ENCODE peak calls at places on chromosomes 1 and 21, in four cellular contexts. P is PC-9, F is AML-193, I is IMR-90. S is an unnamed sample.
A peak's percentile ranks its signal among the peaks of the same experiment; 100 is the strongest.

GRCh38 chr1:174157157-174157806 is 2.0 kb upstream of the RABGAP1L start:
- DNase-seq in P (no peak), I (no peak), F (no peak), S (no peak)

GRCh38 chr1:29505537-29506220 is 269.4 kb downstream of the PTPRU start:
- DNase-seq in I (no peak), P (no peak), F (no peak), S (no peak)

GRCh38 chr1:172427191-172427590 is 6.7 kb downstream of the C1orf105 start:
- DNase-seq in P (no peak), I (no peak), F (no peak), S (no peak)

GRCh38 chr1:53375440-53375839 is 47.6 kb upstream of the LRP8 start:
- DNase-seq in F (no peak), I (no peak), P (no peak), S (no peak)

GRCh38 chr1:245855846-245856730 is 651.0 kb downstream of the SMYD3 start:
- DNase-seq in I (peak; percentile 59), P (no peak), F (no peak), S (peak; percentile 78)

GRCh38 chr1:116762781-116763115 is 8.5 kb downstream of the CD2 start:
- DNase-seq in I (no peak), P (no peak), F (no peak), S (no peak)

GRCh38 chr1:30035522-30036228 is 687.7 kb downstream of the MATN1 start:
- DNase-seq in I (no peak), F (no peak), P (no peak), S (no peak)

GRCh38 chr1:232164078-232164963 is 465.6 kb downstream of the SIPA1L2 start:
- DNase-seq in F (no peak), I (no peak), P (no peak), S (peak; percentile 21)

GRCh38 chr1:6545276-6545934 is 8.9 kb downstream of the NOL9 start:
- DNase-seq in P (no peak), F (no peak), I (peak; percentile 12), S (no peak)

GRCh38 chr21:31616216-31616615 is 43.3 kb upstream of the SOD1 start:
- DNase-seq in F (no peak), P (no peak), I (no peak), S (no peak)

GRCh38 chr21:35428041-35428400 is 378.9 kb upstream of the RUNX1 start:
- DNase-seq in I (peak; percentile 35), F (peak; percentile 69), P (no peak), S (peak; percentile 65)

GRCh38 chr1:37038079-37038702 is 3.9 kb upstream of the GRIK3 start:
- DNase-seq in I (no peak), P (no peak), F (no peak), S (no peak)

GRCh38 chr1:198922638-198923430 is 284.0 kb downstream of the PTPRC start:
- DNase-seq in F (no peak), I (no peak), P (no peak), S (no peak)

GRCh38 chr1:160069460-160070231 is at the start of gene KCNJ10:
- DNase-seq in F (no peak), P (no peak), I (no peak), S (no peak)

GRCh38 chr21:41764558-41765392 is 2.1 kb downstream of the RIPK4 start:
- DNase-seq in F (no peak), I (no peak), P (peak; percentile 38), S (no peak)

GRCh38 chr1:203669739-203670138 is 43.1 kb downstream of the ATP2B4 start:
- DNase-seq in P (no peak), I (peak; percentile 88), F (no peak), S (peak; percentile 48)

GRCh38 chr1:56570924-56571372 is 8.4 kb downstream of the PLPP3 start:
- DNase-seq in P (peak; percentile 22), F (no peak), I (no peak), S (no peak)

GRCh38 chr1:43853161-43853921 is 80.3 kb upstream of the ARTN start:
- DNase-seq in P (peak; percentile 79), I (peak; percentile 79), F (peak; percentile 89), S (peak; percentile 58)

GRCh38 chr1:67280696-67281095 is 27.0 kb upstream of the IL12RB2 start:
- DNase-seq in P (no peak), I (no peak), F (no peak), S (no peak)

GRCh38 chr1:216173315-216173714 is 249.9 kb downstream of the USH2A start:
- DNase-seq in I (peak; percentile 52), P (no peak), F (no peak), S (no peak)

GRCh38 chr1:67429528-67430357 is 459 bp downstream of the SERBP1 start:
- DNase-seq in F (no peak), P (peak; percentile 26), I (no peak), S (no peak)

GRCh38 chr21:45962531-45963224 is 18.9 kb upstream of the COL6A1 start:
- DNase-seq in I (no peak), P (no peak), F (no peak), S (no peak)

GRCh38 chr1:1922782-1923680 is 4.0 kb upstream of the TMEM52 start:
- DNase-seq in I (no peak), F (no peak), P (no peak), S (no peak)

GRCh38 chr21:27694667-27695066 is 727.8 kb upstream of the ADAMTS5 start:
- DNase-seq in F (no peak), I (no peak), P (no peak), S (peak; percentile 18)

GRCh38 chr1:152899027-152899426 is 9.3 kb upstream of the IVL start:
- DNase-seq in P (no peak), I (no peak), F (no peak), S (no peak)

GRCh38 chr1:27878787-27879335 is 6.5 kb downstream of the THEMIS2 start:
- DNase-seq in F (no peak), P (no peak), I (no peak), S (no peak)

GRCh38 chr1:41475859-41476567 is 8.5 kb downstream of the EDN2 start:
- DNase-seq in P (no peak), F (no peak), I (no peak), S (peak; percentile 72)

GRCh38 chr1:201361652-201362504 is 15.6 kb downstream of the TNNT2 start:
- DNase-seq in F (no peak), I (peak; percentile 28), P (peak; percentile 58), S (peak; percentile 7)

GRCh38 chr21:45818276-45818903 is 163.2 kb upstream of the COL6A1 start:
- DNase-seq in P (peak; percentile 14), I (peak; percentile 90), F (peak; percentile 78), S (peak; percentile 96)

GRCh38 chr1:198776602-198777029 is 137.8 kb downstream of the PTPRC start:
- DNase-seq in P (no peak), I (peak; percentile 98), F (peak; percentile 97), S (peak; percentile 99)

GRCh38 chr1:223326776-223327175 is 37.2 kb downstream of the SUSD4 start:
- DNase-seq in I (peak; percentile 59), P (no peak), F (no peak), S (no peak)

GRCh38 chr1:87325982-87326738 is 2.5 kb upstream of the LMO4 start:
- DNase-seq in P (peak; percentile 33), F (peak; percentile 22), I (peak; percentile 49), S (peak; percentile 49)